ENCODE peak calls at places on chromosome 14, in eight cellular contexts. P, H, X, R, I, C, K and D are unnamed samples.

GRCh38 chr14:63875311-63875710 is 22.5 kb downstream of the SYNE2 start:
- DNase-seq in P (peak), H (no peak), X (no peak), R (no peak), I (no peak), C (no peak), K (no peak), D (no peak)

GRCh38 chr14:68819260-68819691 is 26.4 kb upstream of the ZFP36L1 start:
- DNase-seq in P (no peak), H (peak), X (no peak), R (no peak), I (no peak), C (no peak), K (no peak), D (no peak)

GRCh38 chr14:62015945-62016344 is 253.7 kb downstream of the SNAPC1 start:
- DNase-seq in P (peak), H (no peak), X (no peak), R (no peak), I (no peak), C (no peak), K (no peak), D (no peak)

GRCh38 chr14:66422019-66422946 is 63.9 kb upstream of the CCDC196 start:
- DNase-seq in P (no peak), H (no peak), X (no peak), R (no peak), I (no peak), C (no peak), K (no peak), D (no peak)

GRCh38 chr14:82313889-82314288 is 780.2 kb upstream of the SEL1L start:
- DNase-seq in P (peak), H (no peak), X (no peak), R (no peak), I (no peak), C (no peak), K (no peak), D (no peak)

GRCh38 chr14:31934767-31935266 is 142.3 kb upstream of the ARHGAP5 start:
- DNase-seq in P (peak), H (no peak), X (peak), R (no peak), I (no peak), C (no peak), K (no peak), D (no peak)

GRCh38 chr14:100771121-100771800 is 44.6 kb downstream of the DLK1 start:
- DNase-seq in P (no peak), H (no peak), X (no peak), R (no peak), I (no peak), C (no peak), K (no peak), D (no peak)

GRCh38 chr14:68598621-68599447 is 194.0 kb downstream of the ZFP36L1 start:
- DNase-seq in P (peak), H (peak), X (no peak), R (peak), I (no peak), C (no peak), K (no peak), D (no peak)

GRCh38 chr14:82667006-82667405 is 1133.4 kb upstream of the SEL1L start:
- DNase-seq in P (no peak), H (peak), X (no peak), R (no peak), I (no peak), C (no peak), K (no peak), D (no peak)